ENCODE peak calls at places on chromosomes 1 and 21, in six cellular contexts. Q is HepG2, J is GM23338, B is neural progenitor cell, W is astrocyte, X is GM23248. T is an unnamed sample. For H3K4me1, the result is how much of the 10 kb centered on the place peaks cover.

GRCh38 chr1:64493864-64494263 is 23.9 kb downstream of the CACHD1 start:
- DNase-seq in Q (no peak), J (peak), B (peak), W (no peak), X (no peak), T (no peak)

GRCh38 chr1:179298952-179299351 is 5.4 kb downstream of the SOAT1 start:
- DNase-seq in Q (no peak), J (no peak), B (no peak), W (no peak), X (no peak), T (no peak)

GRCh38 chr1:20320734-20321133 is 30.1 kb downstream of the VWA5B1 start:
- DNase-seq in Q (no peak), J (no peak), B (no peak), W (no peak), X (no peak), T (no peak)

GRCh38 chr1:110634455-110635281 is 28.5 kb upstream of the KCNA2 start:
- DNase-seq in Q (no peak), J (no peak), B (no peak), W (peak), X (peak), T (peak)

GRCh38 chr1:96721382-96722160 is at the start of gene PTBP2:
- DNase-seq in Q (peak), J (peak), B (peak), W (peak), X (peak), T (peak)

GRCh38 chr1:91523462-91523861 is 22.8 kb downstream of the CDC7 start:
- DNase-seq in Q (no peak), J (no peak), B (no peak), W (no peak), X (peak), T (no peak)

GRCh38 chr1:205430631-205431305 is 8.9 kb upstream of the LEMD1 start:
- DNase-seq in Q (no peak), J (peak), B (peak), W (peak), X (peak), T (peak)

GRCh38 chr1:233664804-233665574 is 51.1 kb downstream of the KCNK1 start:
- DNase-seq in Q (no peak), J (no peak), B (no peak), W (no peak), X (no peak), T (no peak)

GRCh38 chr21:42026072-42026415 is 15.9 kb upstream of the ZBTB21 start:
- DNase-seq in Q (no peak), J (no peak), B (no peak), W (no peak), X (no peak), T (no peak)

GRCh38 chr1:50422946-50423669 is at the start of gene DMRTA2:
- DNase-seq in Q (no peak), J (peak), B (peak), W (peak), X (no peak), T (no peak)

DNA sequence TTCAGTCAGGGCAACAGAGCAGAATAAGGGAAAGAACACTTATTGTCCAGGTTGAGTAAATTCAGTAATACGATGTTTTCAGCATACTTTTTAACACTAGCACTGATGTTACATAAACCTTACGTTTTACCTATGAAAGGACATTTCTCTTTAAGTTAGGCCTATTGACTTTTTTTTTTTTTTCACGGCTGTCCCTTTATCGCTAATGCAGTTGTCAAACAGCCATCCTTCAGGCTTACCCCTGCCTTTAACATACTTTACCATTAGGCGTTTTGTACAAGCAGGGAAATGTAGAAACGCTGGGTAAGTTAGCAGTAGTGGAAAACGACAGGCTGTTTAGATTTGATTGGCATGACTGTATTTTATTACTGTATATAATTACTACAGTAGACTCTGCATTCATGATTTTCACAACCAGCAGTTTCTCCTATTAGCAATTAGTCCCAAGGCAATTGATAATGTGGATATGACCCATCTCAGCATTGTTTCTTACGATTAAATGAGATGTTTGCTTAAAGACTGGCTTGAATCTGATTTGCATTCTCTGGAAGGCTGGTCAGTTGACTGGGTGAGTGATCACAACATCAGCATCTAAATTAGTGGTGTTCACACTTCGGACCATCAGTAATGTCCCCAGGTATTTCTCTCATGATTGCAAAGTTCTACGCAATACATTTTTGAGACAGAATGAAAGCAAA is 109.9 kb upstream of the LBR start:
- DNase-seq in Q (no peak), J (no peak), B (no peak), W (no peak), X (no peak), T (no peak)
- H3K4me1 ChIP-seq in Q (under half), J (half or more), B (under half), W (under half), X (under half), T (under half)

GRCh38 chr21:16269497-16269896 is 539.7 kb downstream of the USP25 start:
- DNase-seq in Q (no peak), J (no peak), B (no peak), W (no peak), X (no peak), T (no peak)

GRCh38 chr21:16262109-16262508 is 532.3 kb downstream of the USP25 start:
- DNase-seq in Q (no peak), J (no peak), B (no peak), W (no peak), X (no peak), T (no peak)

GRCh38 chr21:16258834-16259611 is 529.2 kb downstream of the USP25 start:
- DNase-seq in Q (no peak), J (no peak), B (no peak), W (no peak), X (no peak), T (no peak)

DNA sequence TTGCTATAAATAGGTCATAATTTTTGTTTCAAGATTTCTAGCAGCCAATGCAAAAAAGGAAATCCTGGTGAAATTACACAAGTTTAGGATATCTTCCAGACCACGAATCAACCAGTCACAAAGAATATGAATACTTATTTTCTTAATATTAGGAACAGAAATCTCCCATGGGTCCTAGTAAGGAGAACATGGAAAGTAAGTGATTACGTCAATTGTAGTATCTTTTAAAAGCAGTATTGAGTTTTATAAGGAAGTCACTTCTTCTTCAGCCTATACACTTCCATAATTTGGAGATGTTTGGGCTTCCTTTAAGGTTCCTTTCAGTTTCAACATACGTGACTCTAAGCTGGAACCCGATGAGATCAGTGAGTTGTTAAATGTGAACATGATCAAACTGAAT is 534.5 kb downstream of the USP25 start:
- DNase-seq in Q (no peak), J (no peak), B (no peak), W (no peak), X (peak), T (no peak)
- H3K4me2 ChIP-seq in Q (no peak), J (no peak), B (no peak), W (no peak), X (peak), T (no peak)

DNA sequence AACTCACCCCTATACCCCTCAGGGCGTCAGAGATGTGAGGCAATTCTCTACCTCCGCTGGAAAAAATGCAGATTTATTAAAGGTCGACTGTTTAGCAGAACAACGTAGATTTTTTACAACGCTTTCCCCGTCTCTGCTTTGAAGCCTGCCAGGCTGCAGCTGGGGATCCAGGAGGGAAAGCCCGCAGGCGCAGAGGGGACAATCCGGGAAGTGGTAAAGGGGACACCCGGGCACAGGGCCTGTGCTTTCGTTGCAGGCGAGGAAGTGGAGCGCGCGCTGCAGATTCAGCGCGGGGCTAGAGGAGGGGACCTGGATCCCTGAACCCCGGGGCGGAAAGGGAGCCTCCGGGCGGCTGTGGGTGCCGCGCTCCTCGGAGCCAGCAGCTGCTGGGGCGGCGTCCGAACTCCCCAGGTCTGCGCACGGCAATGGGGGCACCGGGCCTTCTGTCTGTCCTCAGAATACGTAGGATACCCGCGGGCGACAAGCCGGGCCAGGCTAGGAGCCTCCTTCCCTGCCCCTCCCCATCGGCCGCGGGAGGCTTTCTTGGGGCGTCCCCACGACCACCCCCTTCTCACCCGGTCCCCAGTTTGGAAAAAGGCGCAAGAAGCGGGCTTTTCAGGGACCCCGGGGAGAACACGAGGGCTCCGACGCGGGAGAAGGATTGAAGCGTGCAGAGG is 5.5 kb downstream of the SIM2 start:
- DNase-seq in Q (no peak), J (peak), B (peak), W (no peak), X (no peak), T (no peak)
- TF ChIP-seq EZH2 in Q (no peak), J (peak), B (peak), W (peak), X (peak), T (no peak)

GRCh38 chr1:41240806-41241747 is 1.0 kb downstream of the SCMH1 start:
- DNase-seq in Q (peak), J (peak), B (peak), W (peak), X (peak), T (peak)
- H3K4me1 ChIP-seq in Q (half or more), J (under half), B (under half), W (under half), X (under half), T (under half)

GRCh38 chr1:226029568-226030225 is 30.6 kb upstream of the SDE2 start:
- DNase-seq in Q (no peak), J (no peak), B (no peak), W (no peak), X (no peak), T (no peak)
- H3K4me2 ChIP-seq in Q (peak), J (no peak), B (no peak), W (no peak), X (no peak), T (no peak)

DNA sequence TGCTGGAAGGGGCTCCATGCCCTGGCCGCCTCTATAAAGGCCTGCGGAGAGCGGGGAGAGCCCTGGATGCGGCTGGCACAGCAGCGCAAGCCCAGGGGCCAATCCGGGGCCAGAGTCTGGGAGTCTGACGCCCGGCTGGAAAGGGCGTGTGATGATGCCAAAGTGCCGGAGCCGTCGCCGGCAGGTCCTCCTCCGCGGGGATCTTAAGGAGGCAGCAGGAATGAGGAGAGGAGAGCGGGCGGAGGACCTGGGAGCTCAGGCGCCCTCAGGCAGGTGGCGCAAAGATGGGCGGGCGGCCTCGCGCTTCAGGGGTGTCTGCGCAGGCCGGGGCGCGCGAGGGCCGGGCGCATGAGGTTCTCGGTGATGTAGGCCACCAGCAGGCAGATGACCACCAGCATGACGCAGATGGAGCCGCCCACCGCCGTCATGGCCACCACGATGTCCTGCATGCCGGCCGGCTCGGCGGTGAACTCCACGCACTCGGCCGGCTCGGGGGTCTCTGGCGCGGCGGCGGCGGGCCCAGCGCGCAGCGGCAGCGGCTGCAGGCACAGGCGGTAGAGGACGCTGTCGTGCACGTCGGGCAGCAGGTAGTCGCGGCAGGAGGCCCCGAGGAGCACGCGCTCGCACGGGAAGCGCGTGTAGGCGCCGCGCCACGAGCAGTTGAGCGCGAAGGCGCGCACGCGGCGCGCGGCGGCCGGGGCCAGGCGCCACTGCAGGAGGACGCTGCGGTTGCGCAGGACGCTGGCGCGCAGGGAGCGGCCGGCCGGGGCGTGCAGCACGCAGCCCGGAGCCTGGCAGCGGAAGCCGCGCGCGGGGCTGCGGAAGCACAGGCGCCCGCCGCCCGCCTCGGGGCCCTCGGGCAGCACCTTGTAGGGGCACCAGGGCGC is 662 bp downstream of the FNDC10 start:
- DNase-seq in Q (no peak), J (peak), B (peak), W (no peak), X (peak), T (peak)
- TF ChIP-seq EZH2 in Q (no peak), J (no peak), B (peak), W (peak), X (no peak), T (no peak)

DNA sequence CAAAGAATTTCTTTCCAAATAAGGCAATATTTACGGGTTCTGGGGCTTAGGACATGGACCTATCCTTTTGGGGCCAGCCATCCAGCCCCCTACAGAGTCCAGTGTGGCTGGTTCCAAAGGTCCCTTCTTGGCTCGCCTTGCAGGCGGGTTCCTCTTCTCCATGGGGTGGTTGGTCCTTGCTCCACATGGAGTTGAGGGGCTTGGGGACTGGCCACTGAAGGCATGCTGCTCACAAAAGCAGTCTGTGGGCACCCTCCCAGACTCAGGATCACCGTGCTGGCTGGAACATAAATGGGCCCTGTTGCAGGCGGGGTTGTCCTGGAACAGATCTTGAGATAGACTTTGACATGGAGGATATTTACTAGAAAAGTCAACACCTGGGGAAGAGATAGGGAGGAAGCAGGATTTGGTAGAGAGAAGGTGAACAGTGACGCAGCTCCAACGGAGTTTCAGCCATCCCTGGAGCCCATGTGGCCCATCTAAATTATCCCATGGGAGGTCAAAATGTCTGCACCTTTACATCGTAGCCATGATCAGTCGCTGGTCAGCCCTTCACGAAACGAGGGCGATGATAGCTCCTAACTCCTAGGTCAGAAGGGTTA is 39.1 kb upstream of the LRP8 start:
- DNase-seq in Q (no peak), J (no peak), B (no peak), W (no peak), X (no peak), T (no peak)
- H3K4me1 ChIP-seq in Q (under half), J (under half), B (under half), W (under half), X (under half), T (under half)

GRCh38 chr1:21525340-21525717 is 16.1 kb downstream of the ALPL start:
- DNase-seq in Q (no peak), J (no peak), B (no peak), W (no peak), X (no peak), T (no peak)
- H3K4me2 ChIP-seq in Q (no peak), J (no peak), B (no peak), W (no peak), X (no peak), T (no peak)

T was measured in fibroblast of lung.